ENCODE peak calls at places on chromosomes 3 and 15, in nine cellular contexts. I is IMR-90; H is adrenal gland; Z is CD8-positive, alpha-beta T cell; O is AG09319; B is Caco-2; W is astrocyte of the spinal cord; E is H9; U is HFF-Myc. L is an unnamed sample.

GRCh38 chr15:78104119-78104479 is 11.7 kb downstream of the SH2D7 start:
- DNase-seq in I (no peak), H (no peak), Z (no peak), O (no peak), B (no peak), W (no peak), E (no peak), U (no peak), L (no peak)

GRCh38 chr15:96851613-96852012 is 521.1 kb downstream of the NR2F2 start:
- DNase-seq in I (peak), H (peak), Z (no peak), O (no peak), B (no peak), W (peak), E (no peak), U (no peak), L (peak)

GRCh38 chr15:90119367-90119766 is 17.1 kb upstream of the IDH2 start:
- DNase-seq in I (no peak), H (no peak), Z (no peak), O (no peak), B (no peak), W (no peak), E (no peak), U (no peak), L (no peak)

GRCh38 chr3:70885636-70886035 is 573.2 kb upstream of the MDFIC2 start:
- DNase-seq in I (no peak), H (no peak), Z (no peak), O (no peak), B (no peak), W (no peak), E (no peak), U (no peak), L (no peak)

GRCh38 chr3:109392293-109392692 is 54.9 kb upstream of the DPPA4 start:
- DNase-seq in I (no peak), H (no peak), Z (no peak), O (no peak), B (no peak), W (no peak), E (no peak), U (no peak), L (no peak)

GRCh38 chr15:51075364-51075763 is 19.3 kb downstream of the TNFAIP8L3 start:
- DNase-seq in I (no peak), H (no peak), Z (no peak), O (no peak), B (no peak), W (no peak), E (no peak), U (no peak), L (no peak)

GRCh38 chr3:17360991-17361390 is 381.4 kb downstream of the TBC1D5 start:
- DNase-seq in I (no peak), H (no peak), Z (no peak), O (peak), B (no peak), W (no peak), E (no peak), U (no peak), L (no peak)

GRCh38 chr15:52337198-52337853 is 41.7 kb upstream of the MYO5C start:
- DNase-seq in I (peak), H (no peak), Z (no peak), O (no peak), B (no peak), W (peak), E (no peak), U (no peak), L (peak)

GRCh38 chr15:91655891-91656290 is 197.6 kb upstream of the SLCO3A1 start:
- DNase-seq in I (no peak), H (no peak), Z (no peak), O (no peak), B (no peak), W (no peak), E (no peak), U (no peak), L (no peak)

GRCh38 chr15:37100109-37100873 is at the start of gene MEIS2:
- DNase-seq in I (peak), H (peak), Z (no peak), O (peak), B (peak), W (peak), E (peak), U (peak), L (peak)

GRCh38 chr3:64443553-64444331 is 218.5 kb upstream of the PRICKLE2 start:
- DNase-seq in I (peak), H (no peak), Z (no peak), O (peak), B (no peak), W (peak), E (no peak), U (peak), L (no peak)

DNA sequence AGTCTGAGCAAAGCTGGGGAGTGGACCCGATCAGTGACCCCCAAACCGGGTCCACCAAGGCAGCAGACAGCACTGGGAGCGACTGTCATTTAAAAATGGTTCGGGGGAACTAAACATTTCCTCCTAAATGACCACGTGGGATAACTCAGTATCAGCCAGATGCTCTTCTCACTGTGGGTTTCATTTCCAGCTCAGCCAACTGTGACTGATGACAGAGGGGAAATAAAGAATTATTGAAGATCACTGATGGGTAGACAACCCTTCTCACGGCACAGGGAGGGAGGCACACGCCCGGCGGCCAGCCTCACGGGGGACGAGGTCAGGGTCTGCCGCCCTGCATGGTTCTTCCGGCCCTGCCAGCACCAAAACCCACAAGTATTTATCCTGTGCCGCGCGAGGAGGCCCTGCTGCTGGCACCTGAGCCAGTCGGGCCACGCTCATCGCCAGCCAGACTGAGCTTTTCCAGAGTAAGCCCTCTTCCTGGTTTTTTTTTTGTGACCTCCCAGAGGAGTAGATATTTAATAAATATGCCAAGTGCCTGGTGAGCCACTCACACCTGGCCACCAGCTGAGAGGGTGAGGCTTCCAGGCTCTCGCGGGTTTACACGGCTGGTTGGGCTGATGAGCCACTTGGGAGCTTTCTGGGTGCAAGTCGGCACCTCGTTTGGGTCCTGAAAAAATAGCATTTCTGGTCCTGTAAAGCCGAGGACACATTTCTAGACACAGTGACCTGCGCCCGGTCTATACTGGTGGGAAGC is 6.2 kb downstream of the MELTF start:
- DNase-seq in I (no peak), H (peak), Z (no peak), O (no peak), B (no peak), W (no peak), E (no peak), U (no peak), L (no peak)
- TF ChIP-seq CTCF in I (no peak), H (no peak), Z (no peak), O (no peak), B (no peak), W (no peak), E (no peak), U (no peak), L (no peak)

GRCh38 chr3:161700998-161701397 is 204.4 kb downstream of the OTOL1 start:
- DNase-seq in I (no peak), H (no peak), Z (no peak), O (no peak), B (no peak), W (no peak), E (peak), U (no peak), L (no peak)
- TF ChIP-seq CTCF in I (no peak), H (no peak), Z (no peak), O (no peak), B (no peak), W (no peak), E (peak), U (no peak), L (no peak)

GRCh38 chr3:66198437-66199088 is 22.2 kb upstream of the SLC25A26 start:
- DNase-seq in I (no peak), H (no peak), Z (no peak), O (no peak), B (no peak), W (no peak), E (no peak), U (no peak), L (no peak)

GRCh38 chr3:66200147-66200546 is 20.7 kb upstream of the SLC25A26 start:
- DNase-seq in I (no peak), H (no peak), Z (no peak), O (no peak), B (no peak), W (no peak), E (peak), U (no peak), L (no peak)

GRCh38 chr3:66196633-66197032 is 24.2 kb upstream of the SLC25A26 start:
- DNase-seq in I (peak), H (no peak), Z (no peak), O (no peak), B (no peak), W (peak), E (no peak), U (no peak), L (no peak)

GRCh38 chr3:66199089-66199473 is 21.7 kb upstream of the SLC25A26 start:
- DNase-seq in I (no peak), H (no peak), Z (no peak), O (no peak), B (no peak), W (no peak), E (no peak), U (no peak), L (no peak)

GRCh38 chr3:66195347-66195783 is 25.4 kb upstream of the SLC25A26 start:
- DNase-seq in I (peak), H (peak), Z (no peak), O (peak), B (peak), W (peak), E (peak), U (peak), L (peak)
- TF ChIP-seq CTCF in I (peak), H (no peak), Z (no peak), O (peak), B (no peak), W (peak), E (peak), U (peak), L (no peak)

GRCh38 chr3:123116116-123116515 is 49.3 kb downstream of the PDIA5 start:
- DNase-seq in I (no peak), H (no peak), Z (no peak), O (no peak), B (no peak), W (no peak), E (no peak), U (no peak), L (no peak)

GRCh38 chr3:123119802-123120201 is 53.0 kb downstream of the PDIA5 start:
- DNase-seq in I (no peak), H (peak), Z (no peak), O (no peak), B (no peak), W (no peak), E (no peak), U (no peak), L (no peak)

GRCh38 chr3:123122525-123123315 is 55.9 kb downstream of the PDIA5 start:
- DNase-seq in I (peak), H (no peak), Z (no peak), O (no peak), B (no peak), W (peak), E (no peak), U (no peak), L (peak)

GRCh38 chr3:123120546-123120945 is 53.7 kb downstream of the PDIA5 start:
- DNase-seq in I (no peak), H (no peak), Z (no peak), O (no peak), B (no peak), W (no peak), E (no peak), U (no peak), L (no peak)

GRCh38 chr3:123119388-123119787 is 52.6 kb downstream of the PDIA5 start:
- DNase-seq in I (no peak), H (no peak), Z (no peak), O (no peak), B (no peak), W (no peak), E (no peak), U (no peak), L (no peak)
- TF ChIP-seq CTCF in I (no peak), H (no peak), Z (no peak), O (no peak), B (no peak), W (no peak), E (peak), U (no peak), L (no peak)

GRCh38 chr15:44588541-44588940 is 51.6 kb downstream of the EIF3J start:
- DNase-seq in I (no peak), H (no peak), Z (no peak), O (no peak), B (no peak), W (no peak), E (no peak), U (no peak), L (no peak)

GRCh38 chr15:44580105-44580504 is 43.2 kb downstream of the EIF3J start:
- DNase-seq in I (no peak), H (no peak), Z (no peak), O (no peak), B (no peak), W (no peak), E (no peak), U (no peak), L (peak)

GRCh38 chr15:44585633-44586032 is 48.7 kb downstream of the EIF3J start:
- DNase-seq in I (no peak), H (no peak), Z (no peak), O (no peak), B (no peak), W (no peak), E (no peak), U (no peak), L (no peak)

DNA sequence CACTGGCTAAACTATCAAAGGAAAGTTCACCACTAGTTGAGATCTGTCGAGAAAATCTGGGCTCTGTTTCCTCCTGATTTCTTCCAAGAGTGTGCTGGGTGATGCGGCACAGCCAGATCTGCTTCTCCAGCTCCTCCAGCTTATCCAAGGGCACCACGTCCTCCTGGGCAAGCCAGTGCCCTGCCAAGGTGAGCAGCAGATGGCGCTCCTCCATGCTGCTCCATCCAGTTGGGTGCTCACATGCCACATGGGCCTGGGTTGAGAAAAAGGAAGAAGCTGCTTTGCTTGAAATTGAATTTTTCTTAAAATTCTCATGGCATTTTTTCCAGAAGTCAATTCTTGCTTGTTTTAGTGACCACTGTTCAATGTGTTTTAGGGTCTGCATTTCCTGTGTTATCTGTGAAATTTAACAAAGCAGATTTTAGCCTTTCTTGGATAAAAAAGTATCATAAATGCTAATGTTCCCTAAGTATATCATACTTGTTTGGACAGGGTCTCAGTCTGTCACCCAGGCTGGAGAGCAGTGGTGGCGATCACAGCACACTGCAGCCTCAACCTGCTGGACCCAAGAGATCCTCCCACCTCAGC is 47.3 kb downstream of the EIF3J start:
- DNase-seq in I (no peak), H (no peak), Z (peak), O (no peak), B (peak), W (peak), E (peak), U (no peak), L (peak)
- TF ChIP-seq CTCF in I (peak), H (no peak), Z (peak), O (peak), B (no peak), W (peak), E (peak), U (peak), L (peak)

GRCh38 chr3:2851835-2852234 is 258.3 kb downstream of the IL5RA start:
- DNase-seq in I (no peak), H (no peak), Z (no peak), O (no peak), B (no peak), W (no peak), E (no peak), U (no peak), L (no peak)

GRCh38 chr3:2856793-2857135 is 253.4 kb downstream of the IL5RA start:
- DNase-seq in I (no peak), H (no peak), Z (no peak), O (no peak), B (no peak), W (no peak), E (no peak), U (no peak), L (no peak)

GRCh38 chr3:2860626-2861025 is 249.5 kb downstream of the IL5RA start:
- DNase-seq in I (no peak), H (no peak), Z (no peak), O (no peak), B (no peak), W (no peak), E (no peak), U (no peak), L (no peak)

GRCh38 chr3:2853627-2854026 is 256.5 kb downstream of the IL5RA start:
- DNase-seq in I (no peak), H (no peak), Z (no peak), O (no peak), B (no peak), W (no peak), E (no peak), U (no peak), L (no peak)

DNA sequence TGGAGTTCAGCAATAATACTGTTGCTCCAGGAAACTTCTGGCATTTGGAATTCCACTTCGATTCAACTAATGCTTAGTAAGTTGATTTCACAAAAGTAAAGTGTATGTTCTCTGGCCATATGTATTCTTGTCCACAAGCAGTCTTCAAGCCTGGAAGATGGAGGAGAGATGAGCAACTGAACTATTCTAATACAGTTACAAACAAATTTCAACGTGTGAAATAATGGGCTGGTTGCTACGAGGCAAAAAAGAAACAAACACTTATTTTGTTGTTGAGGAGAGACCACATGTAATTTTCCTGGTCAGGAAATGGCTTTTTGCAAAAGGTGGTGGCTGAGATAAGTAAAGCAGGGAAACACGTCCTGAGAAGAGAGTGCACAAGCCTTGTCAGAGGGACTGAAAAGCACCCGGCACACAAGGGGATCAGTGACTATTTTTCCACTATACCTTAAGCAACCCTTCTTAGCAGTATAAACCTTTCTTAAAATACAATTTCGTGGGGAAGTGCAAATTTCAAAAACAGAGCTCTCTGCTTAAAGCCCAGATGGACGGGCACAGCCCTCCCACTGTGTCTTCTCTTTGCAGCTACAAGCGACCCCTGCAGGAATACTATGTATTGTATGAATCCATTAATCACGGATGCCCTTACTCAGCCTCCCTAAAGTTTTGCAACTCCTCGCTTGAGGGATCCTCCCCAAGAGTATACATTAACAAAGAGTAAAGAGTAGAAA is 253.9 kb downstream of the IL5RA start:
- DNase-seq in I (no peak), H (no peak), Z (no peak), O (no peak), B (no peak), W (no peak), E (peak), U (no peak), L (no peak)
- TF ChIP-seq CTCF in I (no peak), H (no peak), Z (no peak), O (no peak), B (no peak), W (no peak), E (peak), U (no peak), L (no peak)

L was measured in epithelial cell of esophagus.